ENCODE peak calls at places on chromosomes 6 and 20, in four cellular contexts. N is mucosa of descending colon, S is right atrium auricular region, G is mesendoderm. X is an unnamed sample. For H3K4me1, the result is how much of the 10 kb centered on the place peaks cover.

GRCh38 chr6:140636698-140637402 is 1262.4 kb upstream of the CITED2 start:
- DNase-seq in N (no peak), S (no peak), G (no peak), X (no peak)

GRCh38 chr6:16130437-16130891 is 1.6 kb downstream of the MYLIP start:
- DNase-seq in N (peak), S (no peak), G (no peak), X (no peak)

GRCh38 chr20:45732199-45732598 is 10.1 kb downstream of the SPINT4 start:
- DNase-seq in N (no peak), S (no peak), G (no peak), X (no peak)

GRCh38 chr6:107308676-107309075 is 150.7 kb downstream of the PDSS2 start:
- DNase-seq in N (no peak), S (no peak), G (no peak), X (no peak)

GRCh38 chr20:59864726-59865125 is 68.7 kb downstream of the SYCP2 start:
- DNase-seq in N (no peak), S (no peak), G (no peak), X (no peak)

GRCh38 chr20:63434599-63435378 is 37.7 kb downstream of the KCNQ2 start:
- DNase-seq in N (peak), S (peak), G (peak), X (no peak)

GRCh38 chr6:156883497-156884252 is 106.5 kb downstream of the ARID1B start:
- DNase-seq in N (peak), S (no peak), G (no peak), X (no peak)

GRCh38 chr6:133432021-133432989 is 191.1 kb downstream of the EYA4 start:
- DNase-seq in N (no peak), S (no peak), G (peak), X (no peak)

GRCh38 chr20:52747736-52748135 is 224.4 kb upstream of the TSHZ2 start:
- DNase-seq in N (no peak), S (no peak), G (peak), X (no peak)

GRCh38 chr6:167505199-167505598 is 180.3 kb downstream of the TTLL2 start:
- DNase-seq in N (no peak), S (no peak), G (no peak), X (no peak)

GRCh38 chr6:43856005-43856765 is 86.2 kb downstream of the VEGFA start:
- DNase-seq in N (peak), S (no peak), G (peak), X (no peak)

GRCh38 chr20:43459022-43459942 is 1.6 kb downstream of the SRSF6 start:
- DNase-seq in N (peak), S (no peak), G (peak), X (no peak)

GRCh38 chr6:158031445-158032353 is 50.0 kb downstream of the SYNJ2 start:
- DNase-seq in N (no peak), S (peak), G (peak), X (no peak)

GRCh38 chr20:40938020-40938419 is 90.6 kb upstream of the TOP1 start:
- DNase-seq in N (peak), S (no peak), G (peak), X (no peak)

GRCh38 chr6:1945235-1945832 is 300.1 kb downstream of the GMDS start:
- DNase-seq in N (no peak), S (no peak), G (no peak), X (no peak)

GRCh38 chr6:52325695-52326471 is 36.1 kb upstream of the PAQR8 start:
- DNase-seq in N (peak), S (no peak), G (peak), X (no peak)

GRCh38 chr20:24589845-24590192 is 120.4 kb downstream of the SYNDIG1 start:
- DNase-seq in N (no peak), S (no peak), G (no peak), X (no peak)

GRCh38 chr20:10647471-10647870 is 26.3 kb downstream of the JAG1 start:
- DNase-seq in N (no peak), S (no peak), G (peak), X (no peak)

GRCh38 chr6:55969501-55969900 is 94.1 kb upstream of the BMP5 start:
- DNase-seq in N (no peak), S (no peak), G (no peak), X (no peak)

GRCh38 chr6:55977959-55978358 is 102.6 kb upstream of the BMP5 start:
- DNase-seq in N (no peak), S (no peak), G (no peak), X (no peak)

GRCh38 chr6:55974688-55975087 is 99.3 kb upstream of the BMP5 start:
- DNase-seq in N (no peak), S (no peak), G (no peak), X (no peak)
- H3K4me1 ChIP-seq in N (under half), S (under half), G (under half), X (under half)

DNA sequence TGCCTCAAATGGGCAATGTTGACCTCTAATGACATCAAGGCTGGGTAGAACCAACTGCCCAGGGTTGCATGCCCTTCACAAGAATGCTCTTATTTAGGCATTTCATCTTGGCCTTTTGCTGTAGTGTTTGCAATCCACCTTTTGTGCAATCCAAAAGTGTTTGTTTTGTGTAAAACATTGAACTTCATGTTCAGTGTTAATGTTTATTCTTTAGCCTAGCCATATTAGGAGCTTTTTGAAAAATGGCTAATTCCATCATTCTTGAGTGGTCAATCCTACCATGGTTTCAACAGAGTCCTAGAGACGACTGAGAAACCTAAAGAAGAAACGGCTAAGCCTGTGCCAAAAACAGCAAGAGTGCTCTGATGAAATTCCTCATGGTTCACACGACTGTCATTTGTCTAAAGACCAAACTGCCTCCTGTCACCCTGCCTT is 279.6 kb upstream of the PRDM1 start:
- DNase-seq in N (no peak), S (no peak), G (no peak), X (no peak)
- H3K4me1 ChIP-seq in N (under half), S (under half), G (under half), X (under half)

DNA sequence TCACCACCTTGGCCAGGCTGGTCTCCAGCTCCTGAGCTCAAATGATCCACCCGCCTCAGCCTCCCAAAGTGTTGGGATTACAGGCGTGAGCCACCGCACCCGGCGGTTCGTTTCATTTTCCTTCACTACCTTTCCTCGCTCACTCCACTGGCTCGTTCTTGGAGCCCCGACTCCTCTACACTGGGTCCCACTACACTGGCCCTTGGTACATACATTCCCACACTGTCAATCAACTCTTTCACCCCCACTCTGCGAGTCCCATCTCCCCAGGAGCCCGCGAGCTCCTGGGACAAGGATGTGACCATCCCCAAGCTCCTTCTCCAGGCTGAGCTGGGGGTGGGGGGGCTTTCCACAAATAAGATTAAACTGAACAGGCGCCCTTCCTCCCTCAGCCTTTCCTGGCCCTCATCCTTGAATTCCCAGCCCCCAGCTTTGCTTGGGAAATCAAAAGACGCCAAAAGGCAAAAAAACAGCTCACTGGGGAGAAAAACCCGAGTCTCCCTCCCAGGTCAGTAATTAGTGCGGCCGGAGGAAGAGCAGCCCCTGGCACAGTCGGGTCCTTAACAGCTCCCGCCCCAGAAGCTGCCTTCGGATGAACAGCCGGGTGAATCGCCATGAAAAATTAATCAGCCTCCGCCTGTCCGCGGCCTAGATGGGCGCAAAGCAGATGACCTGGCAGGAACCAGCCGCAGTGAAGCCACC is 42.8 kb upstream of the LY86 start:
- DNase-seq in N (no peak), S (no peak), G (no peak), X (no peak)
- H3K4me1 ChIP-seq in N (under half), S (under half), G (under half), X (under half)

DNA sequence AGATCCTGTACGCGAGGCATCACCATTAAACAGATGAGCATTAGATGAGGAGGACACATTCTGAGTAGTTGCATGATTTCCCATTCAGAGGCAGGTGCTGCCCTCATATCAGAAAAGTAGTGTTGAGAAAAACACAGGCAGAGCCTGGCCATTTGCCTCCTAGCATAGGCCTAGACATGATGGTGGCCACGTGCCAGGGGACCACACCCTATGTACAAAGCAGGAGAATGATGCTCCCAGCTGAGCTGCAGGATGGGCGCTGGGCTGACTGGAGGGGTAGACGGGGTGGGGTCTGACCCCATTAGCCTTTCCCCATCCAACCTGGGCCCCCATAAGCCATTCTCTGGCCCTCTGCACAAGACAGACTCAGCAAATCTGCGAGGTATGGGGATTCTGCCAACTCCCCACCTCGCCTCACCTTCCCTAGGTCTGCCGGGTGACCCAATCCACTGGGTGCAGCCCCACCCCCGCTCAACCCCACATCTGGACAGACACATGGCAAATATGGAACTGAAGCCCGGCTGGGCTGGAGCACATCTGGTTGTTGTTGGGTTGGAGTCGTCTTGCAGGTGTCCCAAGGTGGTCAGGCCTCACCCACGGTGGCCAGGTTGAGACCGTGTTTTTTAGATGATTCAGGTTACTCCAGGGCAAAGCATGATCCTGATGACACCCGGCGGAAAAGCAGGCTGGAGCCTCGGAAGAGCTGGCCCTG is 13.9 kb downstream of the PI16 start:
- DNase-seq in N (peak), S (peak), G (no peak), X (no peak)
- H3K4me1 ChIP-seq in N (under half), S (half or more), G (under half), X (half or more)

GRCh38 chr6:34147906-34148701 is 2.2 kb upstream of the GRM4 start:
- DNase-seq in N (no peak), S (no peak), G (no peak), X (no peak)
- H3K4me1 ChIP-seq in N (under half), S (under half), G (under half), X (under half)

GRCh38 chr6:118709859-118710350 is 58.5 kb upstream of the CEP85L start:
- DNase-seq in N (peak), S (no peak), G (peak), X (no peak)

GRCh38 chr6:118712955-118713354 is 61.6 kb upstream of the CEP85L start:
- DNase-seq in N (no peak), S (no peak), G (no peak), X (no peak)

GRCh38 chr6:118708055-118708454 is 56.7 kb upstream of the CEP85L start:
- DNase-seq in N (no peak), S (no peak), G (peak), X (no peak)

GRCh38 chr6:118708736-118709135 is 57.3 kb upstream of the CEP85L start:
- DNase-seq in N (no peak), S (no peak), G (no peak), X (no peak)

DNA sequence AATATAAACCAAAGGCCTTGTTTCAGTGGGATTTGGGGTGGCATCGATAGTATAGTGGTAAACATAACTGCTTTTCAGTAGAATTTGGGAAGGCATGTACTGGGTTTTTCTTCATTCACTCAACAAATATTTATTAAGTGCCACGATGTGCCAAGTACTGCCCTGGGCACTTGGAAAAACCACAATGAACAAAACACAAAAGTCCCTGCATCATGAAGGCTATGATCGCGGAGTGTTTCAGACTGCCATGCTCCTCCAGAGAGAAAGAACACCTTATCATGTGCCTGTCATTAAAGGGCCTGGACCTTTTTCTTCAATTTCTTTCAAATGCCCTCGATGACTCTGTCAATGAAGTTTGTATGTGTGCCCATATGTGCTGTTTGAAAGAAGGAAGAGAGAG is 59.2 kb upstream of the CEP85L start:
- DNase-seq in N (no peak), S (no peak), G (no peak), X (no peak)
- H3K4me1 ChIP-seq in N (under half), S (under half), G (under half), X (under half)

DNA sequence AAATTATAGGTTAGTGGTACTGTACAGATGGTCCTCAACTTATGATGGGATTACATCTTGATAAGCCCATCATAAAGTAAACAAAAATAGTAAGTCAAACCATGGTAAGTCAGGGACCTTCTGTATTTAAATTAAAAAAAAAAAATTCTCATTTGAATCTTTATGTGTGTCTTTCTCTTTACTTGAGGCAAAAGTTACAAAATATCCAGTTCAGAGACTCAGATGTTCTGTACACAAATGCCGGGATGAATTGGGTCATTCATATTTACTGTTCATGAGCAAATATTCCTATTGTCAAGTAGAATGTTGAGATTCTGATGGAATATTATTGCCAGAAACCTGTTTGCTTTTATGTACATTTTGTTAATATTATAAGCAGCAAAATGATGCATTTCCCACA is 13.4 kb downstream of the PHACTR2 start:
- DNase-seq in N (no peak), S (no peak), G (no peak), X (no peak)
- H3K4me1 ChIP-seq in N (under half), S (under half), G (under half), X (under half)

DNA sequence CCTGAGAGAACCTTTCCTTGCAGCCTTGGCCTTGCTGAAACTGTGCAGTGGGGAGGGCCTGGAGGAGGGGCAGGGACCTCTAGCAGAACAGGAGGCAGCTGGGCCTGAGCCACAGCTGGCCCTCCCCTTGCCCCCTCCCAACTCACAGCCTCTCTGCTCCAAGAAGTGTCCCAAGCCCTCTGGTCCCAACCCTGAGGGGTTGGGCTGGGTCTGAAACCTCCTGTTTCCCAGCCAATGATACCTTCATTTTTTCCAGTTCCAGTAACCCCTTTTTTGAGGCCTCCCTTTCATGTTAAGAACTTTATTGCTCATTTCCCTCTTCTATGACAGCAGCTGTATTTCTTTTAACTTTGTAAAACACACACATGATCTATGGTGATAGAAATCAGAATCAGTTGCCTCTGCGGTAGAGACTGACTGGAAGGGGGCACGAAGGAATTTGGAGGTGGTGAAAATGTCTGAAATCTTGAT is 17.9 kb upstream of the ARMC12 start:
- DNase-seq in N (no peak), S (no peak), G (no peak), X (peak)
- H3K4me1 ChIP-seq in N (under half), S (half or more), G (under half), X (under half)

DNA sequence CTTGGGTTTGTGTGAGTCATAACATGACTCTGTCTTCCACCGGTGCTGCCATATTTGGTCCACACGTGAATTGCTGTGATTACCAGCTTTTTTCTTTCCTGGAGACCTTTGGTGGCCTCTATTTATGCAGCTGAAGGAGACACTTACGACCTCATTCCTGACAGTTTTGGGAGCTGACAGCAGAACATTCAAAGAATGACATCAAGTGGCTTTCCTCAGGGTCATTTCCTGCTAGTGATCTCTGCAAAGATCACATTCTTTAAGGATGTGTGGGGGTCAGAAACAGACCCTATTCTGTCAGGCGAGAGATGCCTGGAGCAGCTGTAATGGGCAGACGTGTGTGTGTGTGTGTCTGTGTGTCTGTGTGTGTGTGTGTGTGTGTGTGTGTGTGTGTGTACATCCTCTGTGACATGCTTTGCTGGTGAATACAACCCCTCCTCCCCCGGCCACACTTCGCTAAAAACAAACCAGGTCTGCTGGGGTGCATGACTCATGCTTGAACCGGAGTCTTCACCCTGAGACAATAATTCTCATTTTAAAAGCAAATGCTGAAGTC is 115.6 kb downstream of the TMEM170B start:
- DNase-seq in N (peak), S (no peak), G (peak), X (no peak)
- H3K4me1 ChIP-seq in N (under half), S (under half), G (under half), X (under half)

X was measured in vagina.